ENCODE peak calls at places on chromosomes 16 and 17, in five cellular contexts. C, D, L, R and O are unnamed samples. For H3K36me3, the result is how much of the 10 kb centered on the place peaks cover.

GRCh38 chr17:45006927-45007461 is 38.9 kb upstream of the C1QL1 start:
- DNase-seq in C (no peak), L (no peak), R (no peak), D (no peak), O (no peak)

GRCh38 chr17:48792033-48792798 is 24.8 kb downstream of the TTLL6 start:
- DNase-seq in D (no peak), L (no peak), C (no peak), R (no peak), O (no peak)

GRCh38 chr16:85168732-85169256 is 56.5 kb upstream of the CIBAR2 start:
- DNase-seq in L (peak), R (peak), D (peak), C (peak), O (peak)

GRCh38 chr17:44581868-44582267 is 24.6 kb downstream of the FZD2 start:
- DNase-seq in L (no peak), R (no peak), C (no peak), D (no peak), O (no peak)

GRCh38 chr17:81924557-81925532 is 2.7 kb downstream of the MAFG start:
- DNase-seq in C (no peak), L (no peak), R (no peak), D (no peak), O (no peak)

GRCh38 chr17:48995332-48995870 is 1.8 kb upstream of the IGF2BP1 start:
- DNase-seq in L (no peak), C (no peak), D (no peak), R (no peak), O (no peak)

GRCh38 chr17:77420476-77420803 is 279.7 kb downstream of the SEC14L1 start:
- DNase-seq in D (no peak), L (no peak), R (no peak), C (no peak), O (no peak)

GRCh38 chr17:2365132-2365531 is 27.8 kb downstream of the SGSM2 start:
- DNase-seq in R (peak), C (no peak), L (no peak), D (no peak), O (no peak)

GRCh38 chr17:49742256-49742655 is 21.7 kb downstream of the FAM117A start:
- DNase-seq in C (no peak), R (no peak), L (peak), D (no peak), O (no peak)

GRCh38 chr17:78716814-78717393 is 65.2 kb downstream of the CYTH1 start:
- DNase-seq in D (peak), C (peak), R (peak), L (peak), O (peak)

GRCh38 chr17:31674305-31674704 is 184.7 kb downstream of the COPRS start:
- DNase-seq in R (no peak), C (no peak), L (peak), D (no peak), O (no peak)

GRCh38 chr17:63270610-63271009 is 175.5 kb downstream of the CYB561 start:
- DNase-seq in C (no peak), D (no peak), R (no peak), L (no peak), O (no peak)

GRCh38 chr17:74795327-74796020 is 19.3 kb upstream of the NAT9 start:
- DNase-seq in D (no peak), L (no peak), R (no peak), C (no peak), O (no peak)

GRCh38 chr17:8387914-8388651 is 5.1 kb upstream of the RPL26 start:
- DNase-seq in L (no peak), C (no peak), D (no peak), R (peak), O (no peak)

GRCh38 chr17:39664581-39665561 is at the start of gene TCAP:
- DNase-seq in L (no peak), D (peak), R (no peak), C (no peak), O (no peak)
- TF ChIP-seq POLR2A in L (no peak), D (no peak), R (no peak), C (no peak), O (no peak)

DNA sequence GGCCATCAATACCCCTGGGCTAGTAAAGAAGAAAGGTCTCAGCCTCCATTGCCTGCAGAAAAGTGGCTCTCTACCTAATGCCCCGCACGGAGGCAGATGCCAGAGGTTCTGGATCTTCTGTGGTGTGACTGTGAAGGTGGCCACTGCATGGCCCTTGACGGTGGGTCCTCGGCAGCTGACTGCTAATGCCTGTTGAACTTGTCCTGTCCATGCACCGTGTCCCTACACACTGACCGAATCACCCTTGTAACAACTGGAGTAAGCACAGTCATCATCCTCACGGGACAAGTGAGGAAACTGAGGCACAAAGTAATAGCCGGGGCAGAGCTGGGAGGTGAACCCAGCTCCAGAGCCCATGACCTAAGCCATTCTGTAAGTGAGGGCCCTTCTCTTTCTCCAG is 48.8 kb downstream of the MYH11 start:
- DNase-seq in C (no peak), L (no peak), D (no peak), R (peak), O (no peak)
- H3K36me3 ChIP-seq in C (under half), L (under half), D (under half), R (under half), O (under half)

GRCh38 chr16:50197582-50197981 is 44.5 kb downstream of the TENT4B start:
- DNase-seq in C (no peak), L (no peak), R (no peak), D (no peak), O (no peak)

GRCh38 chr16:50195756-50196155 is 42.6 kb downstream of the TENT4B start:
- DNase-seq in L (peak), D (no peak), C (no peak), R (no peak), O (no peak)

GRCh38 chr16:50201784-50202183 is 48.7 kb downstream of the TENT4B start:
- DNase-seq in D (no peak), L (no peak), R (no peak), C (no peak), O (no peak)

GRCh38 chr16:50196736-50197135 is 43.6 kb downstream of the TENT4B start:
- DNase-seq in R (no peak), L (peak), D (no peak), C (no peak), O (no peak)

DNA sequence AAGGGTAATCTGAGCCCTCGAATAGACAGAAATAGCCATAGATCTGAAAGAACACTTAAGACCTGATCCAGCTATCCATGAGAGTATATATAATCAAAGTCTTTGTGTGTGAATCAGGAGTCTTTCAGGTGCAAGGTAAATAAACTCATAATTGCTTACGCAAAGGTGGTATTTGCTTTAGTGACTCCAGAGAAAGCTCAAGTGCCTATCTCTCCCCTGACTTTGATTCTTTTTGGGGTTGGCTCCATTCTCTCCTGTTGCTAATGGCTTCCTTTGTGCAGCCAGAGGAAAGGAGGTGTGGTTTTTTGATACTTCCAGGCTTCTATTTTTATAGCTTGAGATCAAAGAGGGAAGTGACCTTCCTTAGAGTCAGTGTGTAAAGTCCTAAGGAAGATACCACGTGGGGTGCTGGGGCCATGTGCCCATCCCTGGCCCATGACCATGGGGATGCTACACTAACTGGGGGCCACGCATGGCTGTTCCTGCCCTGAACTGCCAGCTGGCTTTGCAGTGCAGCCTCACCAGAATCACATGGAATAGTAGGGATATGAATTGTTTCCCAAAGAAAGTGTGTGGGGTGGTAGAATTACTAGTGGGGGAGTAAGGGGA is 45.8 kb downstream of the TENT4B start:
- DNase-seq in R (no peak), C (no peak), L (no peak), D (no peak), O (no peak)
- TF ChIP-seq POLR2A in R (no peak), C (no peak), L (no peak), D (no peak), O (no peak)

GRCh38 chr16:69935278-69935711 is 15.8 kb upstream of the CLEC18A start:
- DNase-seq in D (no peak), R (no peak), C (no peak), L (no peak), O (no peak)
- H3K36me3 ChIP-seq in D (half or more), R (under half), C (under half), L (half or more), O (under half)

DNA sequence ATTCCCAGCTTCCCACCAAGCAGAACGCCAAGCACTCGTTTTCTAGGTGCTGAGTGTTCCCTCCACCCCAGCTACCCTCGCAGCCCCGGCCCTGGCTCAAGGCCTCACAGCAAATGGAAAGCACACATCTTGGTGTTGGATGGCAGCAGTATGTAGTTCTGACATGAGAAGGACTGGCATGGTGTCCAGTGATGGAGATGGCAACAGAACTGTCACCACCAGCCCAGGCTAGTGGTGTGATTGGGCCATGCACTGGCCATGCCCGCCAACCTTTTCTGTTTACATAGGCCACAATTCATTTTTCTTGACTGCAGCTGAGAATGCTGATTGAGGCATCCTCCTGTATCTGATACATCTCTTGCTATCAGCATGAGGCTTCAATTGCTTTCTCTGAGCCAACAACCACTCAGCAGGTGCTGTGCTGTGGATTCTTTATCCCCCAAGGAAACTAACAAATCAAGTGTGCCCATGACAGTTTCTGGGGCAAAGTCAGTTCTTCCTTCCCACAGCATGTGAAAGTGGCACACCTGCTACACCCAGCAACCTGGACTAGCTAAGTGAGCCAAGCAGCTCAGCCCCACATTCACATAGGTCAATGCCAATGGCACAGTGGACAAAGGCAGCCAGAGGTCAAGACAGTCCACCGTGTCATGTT is 3.8 kb downstream of the SLC12A4 start:
- DNase-seq in L (no peak), R (no peak), C (no peak), D (no peak), O (no peak)
- TF ChIP-seq POLR2A in L (no peak), R (no peak), C (no peak), D (no peak), O (no peak)